ENCODE peak calls at places on chromosomes 5 and 9, in nine cellular contexts. L is GM23248, V is hepatocyte, Z is OCI-LY7, K is HCT116, M is GM23338, I is PC-3, C is neural progenitor cell, S is SK-N-SH. B is an unnamed sample.

GRCh38 chr5:78699565-78700143 is 51.1 kb upstream of the LHFPL2 start:
- DNase-seq in S (no peak), M (no peak), K (peak), V (peak), Z (no peak), I (peak), C (no peak), L (peak), B (no peak)

GRCh38 chr9:89608646-89609335 is 4.0 kb downstream of the GADD45G start:
- DNase-seq in I (no peak), M (no peak), S (no peak), V (no peak), C (no peak), L (no peak), K (no peak), Z (no peak), B (no peak)

GRCh38 chr5:20466507-20466906 is 478.5 kb upstream of the CDH18 start:
- DNase-seq in M (no peak), L (no peak), C (no peak), K (no peak), S (no peak), Z (no peak), V (no peak), I (no peak), B (no peak)

GRCh38 chr9:126860757-126861466 is 473 bp downstream of the ZBTB34 start:
- DNase-seq in L (peak), Z (peak), K (no peak), V (no peak), I (peak), S (peak), C (no peak), M (peak), B (peak)

GRCh38 chr5:160923927-160924705 is 72.1 kb upstream of the ATP10B start:
- DNase-seq in L (no peak), I (peak), S (no peak), V (peak), C (peak), K (no peak), M (peak), Z (no peak), B (no peak)

GRCh38 chr9:116030532-116030931 is 123.1 kb upstream of the PAPPA start:
- DNase-seq in S (no peak), I (no peak), K (no peak), C (no peak), Z (no peak), M (no peak), V (no peak), L (no peak), B (no peak)

GRCh38 chr5:171571663-171572062 is 152.2 kb downstream of the FGF18 start:
- DNase-seq in K (no peak), M (no peak), C (no peak), V (peak), L (peak), I (peak), Z (no peak), S (no peak), B (no peak)

GRCh38 chr5:146109379-146109778 is 4.0 kb upstream of the PLAC8L1 start:
- DNase-seq in Z (no peak), M (no peak), V (no peak), L (no peak), S (no peak), I (no peak), C (peak), K (no peak), B (no peak)

GRCh38 chr5:6604946-6605345 is 27.9 kb downstream of the NSUN2 start:
- DNase-seq in K (no peak), C (no peak), Z (no peak), S (no peak), I (no peak), V (no peak), L (no peak), M (peak), B (no peak)

GRCh38 chr9:103364753-103365152 is 369.6 kb downstream of the CYLC2 start:
- DNase-seq in S (no peak), L (peak), K (no peak), M (no peak), I (peak), Z (no peak), C (no peak), V (no peak), B (no peak)
- TF ChIP-seq EZH2phosphoT487 in S (no peak), L (no peak), K (no peak), M (no peak), I (no peak), Z (no peak), C (no peak), V (no peak), B (no peak)

DNA sequence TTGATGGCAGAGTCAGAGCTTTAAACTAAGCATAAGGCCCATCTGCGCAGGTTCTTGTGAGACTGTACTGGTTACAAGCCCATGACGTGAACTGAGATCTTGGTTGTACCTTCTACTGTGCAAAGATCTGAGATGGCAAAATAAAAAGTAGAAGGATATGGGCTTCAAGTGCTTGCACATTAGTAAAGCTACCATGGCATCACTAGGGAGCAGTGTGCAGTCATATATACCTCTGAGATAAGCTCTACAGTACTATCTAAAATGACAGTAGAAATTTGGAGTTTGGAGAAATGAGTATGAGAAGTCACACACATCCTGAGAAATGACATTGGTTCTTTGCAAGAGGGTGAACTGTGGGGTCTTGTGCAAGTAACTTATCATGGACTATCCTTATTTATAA is 408.2 kb upstream of the PRR16 start:
- DNase-seq in C (no peak), L (peak), K (peak), Z (no peak), S (no peak), M (no peak), V (peak), I (peak), B (no peak)
- TF ChIP-seq EZH2phosphoT487 in C (no peak), L (no peak), K (no peak), Z (no peak), S (no peak), M (no peak), V (no peak), I (no peak), B (no peak)

GRCh38 chr5:113232667-113233066 is 202.1 kb downstream of the TSSK1B start:
- DNase-seq in K (no peak), I (peak), Z (no peak), S (no peak), L (peak), V (no peak), C (no peak), M (no peak), B (no peak)
- TF ChIP-seq EZH2phosphoT487 in K (no peak), I (no peak), Z (no peak), S (no peak), L (no peak), V (no peak), C (no peak), M (no peak), B (no peak)

DNA sequence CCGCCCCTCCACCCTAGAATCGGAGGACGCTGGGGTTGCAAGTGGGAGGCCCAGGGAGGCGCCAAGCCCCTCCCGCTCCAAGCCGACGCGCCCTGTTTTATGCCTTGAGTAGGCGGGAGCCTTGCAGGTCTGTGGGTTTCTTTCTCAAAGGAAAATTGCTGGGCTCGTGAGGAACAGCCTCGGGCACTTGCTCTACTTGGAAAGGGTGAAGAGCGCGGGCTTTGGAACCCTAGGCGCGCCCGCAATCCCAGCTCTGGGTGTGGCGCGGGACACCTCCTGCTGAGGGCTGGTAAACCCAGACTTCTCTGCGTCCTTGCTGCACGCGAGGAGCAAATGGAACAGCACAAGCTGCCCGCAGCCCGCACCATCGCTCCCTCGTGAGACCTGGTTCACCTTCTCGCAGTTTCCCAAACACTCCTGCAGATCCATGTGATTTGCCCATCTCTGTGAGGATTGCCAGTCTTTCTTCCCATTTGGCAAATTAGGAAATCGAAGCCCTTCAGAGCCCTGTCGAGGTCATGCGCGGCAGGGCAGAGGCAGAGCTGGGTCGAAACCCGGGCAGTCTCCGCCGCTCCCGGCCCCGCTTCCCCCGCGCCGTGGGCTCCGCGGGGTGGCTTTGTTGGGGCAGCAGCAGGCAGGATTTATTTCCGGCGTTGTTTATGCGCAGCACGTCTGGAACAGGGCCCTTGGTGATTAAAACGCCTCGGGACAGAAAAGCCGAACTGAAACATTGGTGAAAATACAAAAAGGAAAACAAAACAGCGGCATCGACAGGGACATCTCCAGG is 98.4 kb upstream of the CPLX2 start:
- DNase-seq in Z (no peak), V (no peak), I (no peak), L (no peak), K (no peak), C (peak), S (no peak), M (peak), B (no peak)
- TF ChIP-seq EZH2phosphoT487 in Z (no peak), V (no peak), I (no peak), L (no peak), K (no peak), C (no peak), S (no peak), M (no peak), B (no peak)

DNA sequence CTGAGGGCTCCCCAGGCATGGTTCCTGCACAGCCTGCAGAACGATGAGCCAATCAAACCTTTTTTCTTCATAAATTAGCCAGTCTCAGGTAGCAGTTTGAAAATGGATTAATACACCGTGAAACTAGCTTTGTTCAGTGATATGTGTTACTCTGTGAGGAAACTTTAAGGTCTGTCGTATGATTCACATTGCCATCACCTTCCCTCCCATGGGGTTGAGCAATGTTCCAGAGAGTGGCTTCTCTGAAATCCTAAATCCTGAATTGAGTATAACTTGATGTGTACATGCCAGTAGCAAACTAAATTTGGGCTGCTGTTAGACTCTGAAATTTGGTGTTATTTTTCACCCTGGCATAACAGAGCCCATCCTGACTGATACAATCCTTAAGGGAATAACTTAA is 866.4 kb upstream of the C9orf72 start:
- DNase-seq in Z (no peak), S (no peak), I (peak), V (no peak), M (no peak), L (no peak), K (no peak), C (no peak), B (no peak)
- TF ChIP-seq EZH2phosphoT487 in Z (no peak), S (no peak), I (no peak), V (no peak), M (no peak), L (no peak), K (no peak), C (no peak), B (no peak)

GRCh38 chr5:69231851-69232250 is 2.8 kb upstream of the CDK7 start:
- DNase-seq in Z (no peak), C (no peak), M (no peak), K (no peak), V (no peak), I (no peak), S (no peak), L (peak), B (no peak)

GRCh38 chr5:69225859-69226258 is 8.8 kb upstream of the CDK7 start:
- DNase-seq in Z (no peak), I (no peak), K (no peak), S (no peak), L (no peak), V (no peak), M (no peak), C (no peak), B (no peak)

GRCh38 chr5:69234457-69235268 is at the start of gene CDK7:
- DNase-seq in Z (peak), M (peak), I (peak), S (peak), K (peak), C (peak), V (peak), L (peak), B (peak)

GRCh38 chr5:69231281-69231680 is 3.4 kb upstream of the CDK7 start:
- DNase-seq in Z (no peak), M (no peak), V (no peak), C (no peak), S (no peak), L (no peak), K (no peak), I (no peak), B (no peak)

GRCh38 chr5:69230181-69230580 is 4.5 kb upstream of the CDK7 start:
- DNase-seq in M (no peak), Z (no peak), V (no peak), C (no peak), I (peak), K (no peak), S (no peak), L (no peak), B (no peak)
- TF ChIP-seq EZH2phosphoT487 in M (no peak), Z (no peak), V (no peak), C (no peak), I (no peak), K (no peak), S (no peak), L (no peak), B (no peak)